ENCODE peak calls at places on chromosome 17, in nine cellular contexts. One of them, this sample, is unnamed.

GRCh38 chr17:78383725-78384471 is 5.4 kb downstream of the PGS1 start:
- DNase-seq in GM10248: peak
- DNase-seq in glutamatergic neuron: no peak
- DNase-seq in right atrium auricular region: peak
- DNase-seq in HepG2: no peak
- DNase-seq in activated CD8-positive, alpha-beta T cell treated with anti-CD3 and anti-CD28 coated beads for 36 hours: peak
- DNase-seq in AG04450: peak
- DNase-seq in pancreas: peak
- DNase-seq in fibroblast of mammary gland: peak
- DNase-seq in this sample: no peak

GRCh38 chr17:40720904-40721303 is 17.4 kb upstream of the KRT24 start:
- DNase-seq in GM10248: no peak
- DNase-seq in glutamatergic neuron: no peak
- DNase-seq in right atrium auricular region: no peak
- DNase-seq in HepG2: no peak
- DNase-seq in activated CD8-positive, alpha-beta T cell treated with anti-CD3 and anti-CD28 coated beads for 36 hours: no peak
- DNase-seq in AG04450: no peak
- DNase-seq in pancreas: no peak
- DNase-seq in fibroblast of mammary gland: no peak
- DNase-seq in this sample: no peak

GRCh38 chr17:43532581-43532980 is 13.6 kb downstream of the ETV4 start:
- DNase-seq in GM10248: no peak
- DNase-seq in glutamatergic neuron: no peak
- DNase-seq in right atrium auricular region: no peak
- DNase-seq in HepG2: no peak
- DNase-seq in activated CD8-positive, alpha-beta T cell treated with anti-CD3 and anti-CD28 coated beads for 36 hours: no peak
- DNase-seq in AG04450: no peak
- DNase-seq in pancreas: no peak
- DNase-seq in fibroblast of mammary gland: no peak
- DNase-seq in this sample: no peak

GRCh38 chr17:59391026-59391425 is 59.6 kb downstream of the YPEL2 start:
- DNase-seq in GM10248: no peak
- DNase-seq in glutamatergic neuron: no peak
- DNase-seq in right atrium auricular region: no peak
- DNase-seq in HepG2: no peak
- DNase-seq in activated CD8-positive, alpha-beta T cell treated with anti-CD3 and anti-CD28 coated beads for 36 hours: no peak
- DNase-seq in AG04450: no peak
- DNase-seq in pancreas: no peak
- DNase-seq in fibroblast of mammary gland: no peak
- DNase-seq in this sample: no peak

GRCh38 chr17:73156166-73156840 is 8.5 kb upstream of the SSTR2 start:
- DNase-seq in GM10248: peak
- DNase-seq in glutamatergic neuron: peak
- DNase-seq in right atrium auricular region: peak
- DNase-seq in HepG2: peak
- DNase-seq in activated CD8-positive, alpha-beta T cell treated with anti-CD3 and anti-CD28 coated beads for 36 hours: peak
- DNase-seq in AG04450: peak
- DNase-seq in pancreas: peak
- DNase-seq in fibroblast of mammary gland: peak
- DNase-seq in this sample: peak

GRCh38 chr17:68054296-68054900 is 18.9 kb downstream of the KPNA2 start:
- DNase-seq in GM10248: no peak
- DNase-seq in glutamatergic neuron: no peak
- DNase-seq in right atrium auricular region: peak
- DNase-seq in HepG2: no peak
- DNase-seq in activated CD8-positive, alpha-beta T cell treated with anti-CD3 and anti-CD28 coated beads for 36 hours: no peak
- DNase-seq in AG04450: peak
- DNase-seq in pancreas: peak
- DNase-seq in fibroblast of mammary gland: peak
- DNase-seq in this sample: no peak

GRCh38 chr17:39597372-39598046 is 10.2 kb downstream of the NEUROD2 start:
- DNase-seq in GM10248: no peak
- DNase-seq in glutamatergic neuron: no peak
- DNase-seq in right atrium auricular region: no peak
- DNase-seq in HepG2: no peak
- DNase-seq in activated CD8-positive, alpha-beta T cell treated with anti-CD3 and anti-CD28 coated beads for 36 hours: no peak
- DNase-seq in AG04450: no peak
- DNase-seq in pancreas: no peak
- DNase-seq in fibroblast of mammary gland: no peak
- DNase-seq in this sample: no peak

GRCh38 chr17:45857977-45858708 is 13.5 kb downstream of the SPPL2C start:
- DNase-seq in GM10248: no peak
- DNase-seq in glutamatergic neuron: no peak
- DNase-seq in right atrium auricular region: no peak
- DNase-seq in HepG2: peak
- DNase-seq in activated CD8-positive, alpha-beta T cell treated with anti-CD3 and anti-CD28 coated beads for 36 hours: peak
- DNase-seq in AG04450: no peak
- DNase-seq in pancreas: no peak
- DNase-seq in fibroblast of mammary gland: no peak
- DNase-seq in this sample: no peak

GRCh38 chr17:1241904-1242303 is 28.3 kb upstream of the BHLHA9 start:
- DNase-seq in GM10248: no peak
- DNase-seq in glutamatergic neuron: no peak
- DNase-seq in right atrium auricular region: no peak
- DNase-seq in HepG2: no peak
- DNase-seq in activated CD8-positive, alpha-beta T cell treated with anti-CD3 and anti-CD28 coated beads for 36 hours: no peak
- DNase-seq in AG04450: no peak
- DNase-seq in pancreas: no peak
- DNase-seq in fibroblast of mammary gland: peak
- DNase-seq in this sample: no peak

GRCh38 chr17:4054446-4054845 is 88.4 kb downstream of the ZZEF1 start:
- DNase-seq in GM10248: no peak
- DNase-seq in glutamatergic neuron: no peak
- DNase-seq in right atrium auricular region: no peak
- DNase-seq in HepG2: no peak
- DNase-seq in activated CD8-positive, alpha-beta T cell treated with anti-CD3 and anti-CD28 coated beads for 36 hours: peak
- DNase-seq in AG04450: no peak
- DNase-seq in pancreas: no peak
- DNase-seq in fibroblast of mammary gland: no peak
- DNase-seq in this sample: no peak

GRCh38 chr17:19378416-19379293 is at the start of gene MAPK7:
- DNase-seq in GM10248: no peak
- DNase-seq in glutamatergic neuron: no peak
- DNase-seq in right atrium auricular region: no peak
- DNase-seq in HepG2: no peak
- DNase-seq in activated CD8-positive, alpha-beta T cell treated with anti-CD3 and anti-CD28 coated beads for 36 hours: no peak
- DNase-seq in AG04450: no peak
- DNase-seq in pancreas: no peak
- DNase-seq in fibroblast of mammary gland: no peak
- DNase-seq in this sample: no peak

GRCh38 chr17:1559047-1559742 is 3.4 kb downstream of the PITPNA start:
- DNase-seq in GM10248: no peak
- DNase-seq in glutamatergic neuron: no peak
- DNase-seq in right atrium auricular region: no peak
- DNase-seq in HepG2: no peak
- DNase-seq in activated CD8-positive, alpha-beta T cell treated with anti-CD3 and anti-CD28 coated beads for 36 hours: no peak
- DNase-seq in AG04450: no peak
- DNase-seq in pancreas: no peak
- DNase-seq in fibroblast of mammary gland: no peak
- DNase-seq in this sample: no peak

GRCh38 chr17:29089601-29090044 is 46.7 kb downstream of the PIPOX start:
- DNase-seq in GM10248: no peak
- DNase-seq in glutamatergic neuron: no peak
- DNase-seq in right atrium auricular region: no peak
- DNase-seq in HepG2: no peak
- DNase-seq in activated CD8-positive, alpha-beta T cell treated with anti-CD3 and anti-CD28 coated beads for 36 hours: no peak
- DNase-seq in AG04450: no peak
- DNase-seq in pancreas: no peak
- DNase-seq in fibroblast of mammary gland: no peak
- DNase-seq in this sample: no peak

GRCh38 chr17:71380535-71380934 is 740.3 kb upstream of the SOX9 start:
- DNase-seq in GM10248: no peak
- DNase-seq in glutamatergic neuron: no peak
- DNase-seq in right atrium auricular region: no peak
- DNase-seq in HepG2: no peak
- DNase-seq in activated CD8-positive, alpha-beta T cell treated with anti-CD3 and anti-CD28 coated beads for 36 hours: no peak
- DNase-seq in AG04450: no peak
- DNase-seq in pancreas: no peak
- DNase-seq in fibroblast of mammary gland: no peak
- DNase-seq in this sample: no peak

GRCh38 chr17:27575912-27576252 is 55.1 kb upstream of the LGALS9 start:
- DNase-seq in GM10248: no peak
- DNase-seq in glutamatergic neuron: no peak
- DNase-seq in right atrium auricular region: no peak
- DNase-seq in HepG2: no peak
- DNase-seq in activated CD8-positive, alpha-beta T cell treated with anti-CD3 and anti-CD28 coated beads for 36 hours: no peak
- DNase-seq in AG04450: no peak
- DNase-seq in pancreas: no peak
- DNase-seq in fibroblast of mammary gland: no peak
- DNase-seq in this sample: no peak

GRCh38 chr17:12709063-12709462 is 43.4 kb downstream of the MYOCD start:
- DNase-seq in GM10248: no peak
- DNase-seq in glutamatergic neuron: no peak
- DNase-seq in right atrium auricular region: no peak
- DNase-seq in HepG2: no peak
- DNase-seq in activated CD8-positive, alpha-beta T cell treated with anti-CD3 and anti-CD28 coated beads for 36 hours: no peak
- DNase-seq in AG04450: no peak
- DNase-seq in pancreas: no peak
- DNase-seq in fibroblast of mammary gland: peak
- DNase-seq in this sample: no peak

GRCh38 chr17:70028397-70028796 is 46.6 kb upstream of the KCNJ16 start:
- DNase-seq in GM10248: no peak
- DNase-seq in glutamatergic neuron: no peak
- DNase-seq in right atrium auricular region: no peak
- DNase-seq in HepG2: no peak
- DNase-seq in activated CD8-positive, alpha-beta T cell treated with anti-CD3 and anti-CD28 coated beads for 36 hours: no peak
- DNase-seq in AG04450: no peak
- DNase-seq in pancreas: no peak
- DNase-seq in fibroblast of mammary gland: no peak
- DNase-seq in this sample: no peak

GRCh38 chr17:38969281-38969680 is 2.1 kb upstream of the FBXO47 start:
- DNase-seq in GM10248: no peak
- DNase-seq in glutamatergic neuron: no peak
- DNase-seq in right atrium auricular region: no peak
- DNase-seq in HepG2: no peak
- DNase-seq in activated CD8-positive, alpha-beta T cell treated with anti-CD3 and anti-CD28 coated beads for 36 hours: no peak
- DNase-seq in AG04450: no peak
- DNase-seq in pancreas: no peak
- DNase-seq in fibroblast of mammary gland: no peak
- DNase-seq in this sample: no peak

DNA sequence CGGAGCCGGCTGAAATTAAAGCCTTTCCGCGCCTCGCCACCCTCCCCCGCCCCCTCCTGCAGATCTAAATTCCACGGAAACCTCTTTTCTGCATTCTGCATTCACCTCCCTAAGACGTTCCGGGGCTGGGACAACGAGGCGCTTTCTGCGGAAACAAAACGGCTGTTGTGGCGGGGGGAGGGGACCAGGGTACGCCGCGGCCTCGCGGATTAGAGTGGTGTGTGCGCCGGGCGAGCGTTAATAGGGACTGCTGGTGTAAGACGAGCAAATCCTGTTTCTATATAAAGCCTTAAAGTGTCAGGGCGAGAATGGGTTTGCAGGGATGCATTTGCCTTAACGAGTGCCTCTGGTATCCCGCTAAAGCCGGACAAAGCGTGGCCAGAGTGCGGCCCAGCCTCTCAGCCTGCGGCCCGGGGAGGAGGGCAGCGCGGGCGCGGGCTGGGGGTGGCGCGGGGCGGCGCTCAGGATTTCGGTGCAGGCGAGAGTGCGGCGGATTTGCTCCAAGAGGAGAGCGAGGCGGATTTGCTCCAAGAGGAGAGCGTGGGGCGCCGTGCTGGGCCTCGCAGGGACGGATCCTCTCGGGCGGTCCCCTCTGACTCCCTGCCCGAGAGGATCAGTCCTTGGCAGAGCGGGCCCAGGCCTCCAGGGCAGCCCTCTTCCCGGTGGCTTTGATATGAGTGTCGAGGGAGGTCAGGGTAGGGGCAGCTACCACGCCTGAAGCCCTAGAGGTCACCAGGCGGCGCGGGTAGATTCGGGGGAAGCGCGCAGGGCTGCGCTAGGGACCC is 5.1 kb downstream of the BAHCC1 start:
- DNase-seq in GM10248: no peak
- DNase-seq in glutamatergic neuron: peak
- DNase-seq in right atrium auricular region: no peak
- DNase-seq in HepG2: no peak
- DNase-seq in activated CD8-positive, alpha-beta T cell treated with anti-CD3 and anti-CD28 coated beads for 36 hours: peak
- DNase-seq in AG04450: no peak
- DNase-seq in pancreas: no peak
- DNase-seq in fibroblast of mammary gland: no peak
- DNase-seq in this sample: no peak
- TF ChIP-seq CTCF in GM10248: no peak
- TF ChIP-seq CTCF in glutamatergic neuron: no peak
- TF ChIP-seq CTCF in right atrium auricular region: no peak
- TF ChIP-seq CTCF in HepG2: no peak
- TF ChIP-seq CTCF in activated CD8-positive, alpha-beta T cell treated with anti-CD3 and anti-CD28 coated beads for 36 hours: no peak
- TF ChIP-seq CTCF in AG04450: no peak
- TF ChIP-seq CTCF in pancreas: no peak
- TF ChIP-seq CTCF in fibroblast of mammary gland: no peak
- TF ChIP-seq CTCF in this sample: no peak

DNA sequence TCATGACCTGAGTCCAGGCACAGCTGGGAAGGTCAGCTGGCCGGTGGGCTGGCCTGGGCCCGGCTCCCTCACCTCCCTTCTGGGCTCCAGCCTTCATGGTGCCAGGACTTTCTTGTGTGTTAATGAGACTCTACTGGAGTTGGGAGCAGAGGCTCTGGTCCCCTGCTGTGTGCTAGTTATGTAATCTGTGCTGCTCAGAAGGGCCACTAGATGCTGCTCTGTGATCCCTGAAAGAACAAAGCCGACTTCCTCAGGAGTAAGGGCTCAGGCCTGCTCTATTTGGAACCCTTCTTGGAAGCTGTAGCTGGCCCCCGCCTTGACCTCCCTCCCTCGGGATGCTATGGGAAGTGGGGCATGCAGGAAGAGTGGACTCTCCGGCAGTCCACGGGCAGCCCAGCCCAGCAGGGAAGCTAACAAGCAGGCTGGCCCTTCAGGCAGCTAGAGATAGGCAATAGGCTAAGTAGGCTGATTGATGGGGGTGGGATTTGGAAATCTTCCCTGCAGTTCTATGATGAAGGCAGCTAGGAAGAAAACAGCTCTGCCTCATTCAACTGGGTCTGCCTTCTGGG is 3.3 kb upstream of the CDK5R1 start:
- DNase-seq in GM10248: peak
- DNase-seq in glutamatergic neuron: peak
- DNase-seq in right atrium auricular region: peak
- DNase-seq in HepG2: peak
- DNase-seq in activated CD8-positive, alpha-beta T cell treated with anti-CD3 and anti-CD28 coated beads for 36 hours: peak
- DNase-seq in AG04450: no peak
- DNase-seq in pancreas: peak
- DNase-seq in fibroblast of mammary gland: peak
- DNase-seq in this sample: peak
- TF ChIP-seq CTCF in GM10248: peak
- TF ChIP-seq CTCF in glutamatergic neuron: peak
- TF ChIP-seq CTCF in right atrium auricular region: peak
- TF ChIP-seq CTCF in HepG2: peak
- TF ChIP-seq CTCF in activated CD8-positive, alpha-beta T cell treated with anti-CD3 and anti-CD28 coated beads for 36 hours: peak
- TF ChIP-seq CTCF in AG04450: peak
- TF ChIP-seq CTCF in pancreas: peak
- TF ChIP-seq CTCF in fibroblast of mammary gland: peak
- TF ChIP-seq CTCF in this sample: peak

GRCh38 chr17:55005520-55005919 is 37.0 kb downstream of the STXBP4 start:
- DNase-seq in GM10248: peak
- DNase-seq in glutamatergic neuron: no peak
- DNase-seq in right atrium auricular region: no peak
- DNase-seq in HepG2: peak
- DNase-seq in activated CD8-positive, alpha-beta T cell treated with anti-CD3 and anti-CD28 coated beads for 36 hours: peak
- DNase-seq in AG04450: no peak
- DNase-seq in pancreas: no peak
- DNase-seq in fibroblast of mammary gland: peak
- DNase-seq in this sample: no peak
- TF ChIP-seq CTCF in GM10248: peak
- TF ChIP-seq CTCF in glutamatergic neuron: peak
- TF ChIP-seq CTCF in right atrium auricular region: no peak
- TF ChIP-seq CTCF in HepG2: peak
- TF ChIP-seq CTCF in activated CD8-positive, alpha-beta T cell treated with anti-CD3 and anti-CD28 coated beads for 36 hours: peak
- TF ChIP-seq CTCF in AG04450: peak
- TF ChIP-seq CTCF in pancreas: no peak
- TF ChIP-seq CTCF in fibroblast of mammary gland: peak
- TF ChIP-seq CTCF in this sample: peak

GRCh38 chr17:31216053-31216751 is 80.8 kb downstream of the OMG start:
- DNase-seq in GM10248: peak
- DNase-seq in glutamatergic neuron: no peak
- DNase-seq in right atrium auricular region: no peak
- DNase-seq in HepG2: peak
- DNase-seq in activated CD8-positive, alpha-beta T cell treated with anti-CD3 and anti-CD28 coated beads for 36 hours: no peak
- DNase-seq in AG04450: peak
- DNase-seq in pancreas: no peak
- DNase-seq in fibroblast of mammary gland: peak
- DNase-seq in this sample: peak
- TF ChIP-seq CTCF in GM10248: peak
- TF ChIP-seq CTCF in glutamatergic neuron: peak
- TF ChIP-seq CTCF in right atrium auricular region: peak
- TF ChIP-seq CTCF in HepG2: peak
- TF ChIP-seq CTCF in activated CD8-positive, alpha-beta T cell treated with anti-CD3 and anti-CD28 coated beads for 36 hours: peak
- TF ChIP-seq CTCF in AG04450: peak
- TF ChIP-seq CTCF in pancreas: peak
- TF ChIP-seq CTCF in fibroblast of mammary gland: peak
- TF ChIP-seq CTCF in this sample: peak

This sample was measured in GM13976.